ENCODE peak calls at places on chromosome 13, in ten cellular contexts. One of them, this sample, is unnamed.

GRCh38 chr13:79448413-79448812 is 32.5 kb upstream of the NDFIP2 start:
- DNase-seq in CD8-positive, alpha-beta T cell: no peak
- DNase-seq in cardiac fibroblast: no peak
- DNase-seq in Right ventricle myocardium superior: no peak
- DNase-seq in heart left ventricle: no peak
- DNase-seq in KG1: no peak
- DNase-seq in activated naive CD4-positive, alpha-beta T cell: no peak
- DNase-seq in globus pallidus: no peak
- DNase-seq in activated CD4-positive, alpha-beta T cell treated with anti-CD3 and anti-CD28 coated beads for 48 hours: no peak
- DNase-seq in ELF-1: no peak
- DNase-seq in this sample: no peak

GRCh38 chr13:110254151-110254679 is 52.7 kb downstream of the COL4A1 start:
- DNase-seq in CD8-positive, alpha-beta T cell: no peak
- DNase-seq in cardiac fibroblast: no peak
- DNase-seq in Right ventricle myocardium superior: no peak
- DNase-seq in heart left ventricle: no peak
- DNase-seq in KG1: no peak
- DNase-seq in activated naive CD4-positive, alpha-beta T cell: no peak
- DNase-seq in globus pallidus: no peak
- DNase-seq in activated CD4-positive, alpha-beta T cell treated with anti-CD3 and anti-CD28 coated beads for 48 hours: no peak
- DNase-seq in ELF-1: no peak
- DNase-seq in this sample: no peak

GRCh38 chr13:79267560-79267959 is 138.5 kb downstream of the RBM26 start:
- DNase-seq in CD8-positive, alpha-beta T cell: no peak
- DNase-seq in cardiac fibroblast: no peak
- DNase-seq in Right ventricle myocardium superior: no peak
- DNase-seq in heart left ventricle: no peak
- DNase-seq in KG1: no peak
- DNase-seq in activated naive CD4-positive, alpha-beta T cell: no peak
- DNase-seq in globus pallidus: no peak
- DNase-seq in activated CD4-positive, alpha-beta T cell treated with anti-CD3 and anti-CD28 coated beads for 48 hours: no peak
- DNase-seq in ELF-1: no peak
- DNase-seq in this sample: no peak

GRCh38 chr13:50712469-50712868 is 131.0 kb downstream of the DLEU7 start:
- DNase-seq in CD8-positive, alpha-beta T cell: no peak
- DNase-seq in cardiac fibroblast: no peak
- DNase-seq in Right ventricle myocardium superior: no peak
- DNase-seq in heart left ventricle: no peak
- DNase-seq in KG1: no peak
- DNase-seq in activated naive CD4-positive, alpha-beta T cell: no peak
- DNase-seq in globus pallidus: no peak
- DNase-seq in activated CD4-positive, alpha-beta T cell treated with anti-CD3 and anti-CD28 coated beads for 48 hours: no peak
- DNase-seq in ELF-1: no peak
- DNase-seq in this sample: no peak

GRCh38 chr13:82062772-82063171 is 1721.8 kb upstream of the SPRY2 start:
- DNase-seq in CD8-positive, alpha-beta T cell: no peak
- DNase-seq in cardiac fibroblast: no peak
- DNase-seq in Right ventricle myocardium superior: no peak
- DNase-seq in heart left ventricle: no peak
- DNase-seq in KG1: no peak
- DNase-seq in activated naive CD4-positive, alpha-beta T cell: no peak
- DNase-seq in globus pallidus: no peak
- DNase-seq in activated CD4-positive, alpha-beta T cell treated with anti-CD3 and anti-CD28 coated beads for 48 hours: no peak
- DNase-seq in ELF-1: no peak
- DNase-seq in this sample: no peak

GRCh38 chr13:41365636-41366035 is 54.6 kb downstream of the NAA16 start:
- DNase-seq in CD8-positive, alpha-beta T cell: no peak
- DNase-seq in cardiac fibroblast: peak; percentile 20
- DNase-seq in Right ventricle myocardium superior: no peak
- DNase-seq in heart left ventricle: no peak
- DNase-seq in KG1: no peak
- DNase-seq in activated naive CD4-positive, alpha-beta T cell: no peak
- DNase-seq in globus pallidus: no peak
- DNase-seq in activated CD4-positive, alpha-beta T cell treated with anti-CD3 and anti-CD28 coated beads for 48 hours: no peak
- DNase-seq in ELF-1: no peak
- DNase-seq in this sample: no peak

GRCh38 chr13:34587586-34587985 is 354.5 kb upstream of the NBEA start:
- DNase-seq in CD8-positive, alpha-beta T cell: no peak
- DNase-seq in cardiac fibroblast: peak; percentile 12
- DNase-seq in Right ventricle myocardium superior: no peak
- DNase-seq in heart left ventricle: no peak
- DNase-seq in KG1: no peak
- DNase-seq in activated naive CD4-positive, alpha-beta T cell: no peak
- DNase-seq in globus pallidus: no peak
- DNase-seq in activated CD4-positive, alpha-beta T cell treated with anti-CD3 and anti-CD28 coated beads for 48 hours: no peak
- DNase-seq in ELF-1: no peak
- DNase-seq in this sample: no peak

GRCh38 chr13:50599927-50600326 is 243.6 kb downstream of the DLEU7 start:
- DNase-seq in CD8-positive, alpha-beta T cell: no peak
- DNase-seq in cardiac fibroblast: no peak
- DNase-seq in Right ventricle myocardium superior: no peak
- DNase-seq in heart left ventricle: no peak
- DNase-seq in KG1: no peak
- DNase-seq in activated naive CD4-positive, alpha-beta T cell: no peak
- DNase-seq in globus pallidus: no peak
- DNase-seq in activated CD4-positive, alpha-beta T cell treated with anti-CD3 and anti-CD28 coated beads for 48 hours: no peak
- DNase-seq in ELF-1: no peak
- DNase-seq in this sample: no peak

GRCh38 chr13:89454736-89455135 is 1783.6 kb downstream of the SLITRK5 start:
- DNase-seq in CD8-positive, alpha-beta T cell: no peak
- DNase-seq in cardiac fibroblast: no peak
- DNase-seq in Right ventricle myocardium superior: no peak
- DNase-seq in heart left ventricle: no peak
- DNase-seq in KG1: no peak
- DNase-seq in activated naive CD4-positive, alpha-beta T cell: no peak
- DNase-seq in globus pallidus: no peak
- DNase-seq in activated CD4-positive, alpha-beta T cell treated with anti-CD3 and anti-CD28 coated beads for 48 hours: no peak
- DNase-seq in ELF-1: no peak
- DNase-seq in this sample: no peak

GRCh38 chr13:51435002-51435578 is 17.7 kb downstream of the INTS6 start:
- DNase-seq in CD8-positive, alpha-beta T cell: no peak
- DNase-seq in cardiac fibroblast: peak; percentile 54
- DNase-seq in Right ventricle myocardium superior: no peak
- DNase-seq in heart left ventricle: no peak
- DNase-seq in KG1: no peak
- DNase-seq in activated naive CD4-positive, alpha-beta T cell: no peak
- DNase-seq in globus pallidus: peak; percentile 21
- DNase-seq in activated CD4-positive, alpha-beta T cell treated with anti-CD3 and anti-CD28 coated beads for 48 hours: no peak
- DNase-seq in ELF-1: no peak
- DNase-seq in this sample: no peak

GRCh38 chr13:62040806-62041205 is 625.2 kb upstream of the PCDH20 start:
- DNase-seq in CD8-positive, alpha-beta T cell: no peak
- DNase-seq in cardiac fibroblast: no peak
- DNase-seq in Right ventricle myocardium superior: no peak
- DNase-seq in heart left ventricle: no peak
- DNase-seq in KG1: no peak
- DNase-seq in activated naive CD4-positive, alpha-beta T cell: no peak
- DNase-seq in globus pallidus: no peak
- DNase-seq in activated CD4-positive, alpha-beta T cell treated with anti-CD3 and anti-CD28 coated beads for 48 hours: no peak
- DNase-seq in ELF-1: no peak
- DNase-seq in this sample: no peak

This sample was measured in HCT116.